ENCODE peak calls at places on chromosomes 4 and X, in seven cellular contexts. One of them, this sample, is unnamed. For H3K27me3, the result is how much of the 10 kb centered on the place peaks cover.

GRCh38 chr4:206054-206453 is 81.8 kb downstream of the ZNF718 start:
- DNase-seq in heart right ventricle: no peak
- DNase-seq in pancreas: no peak
- DNase-seq in GM23248: no peak
- DNase-seq in lung: no peak
- DNase-seq in bronchial epithelial cell: no peak
- DNase-seq in RWPE2: no peak
- DNase-seq in this sample: no peak

GRCh38 chr4:33882246-33882990 is 2361.9 kb downstream of the ARAP2 start:
- DNase-seq in pancreas: no peak
- DNase-seq in heart right ventricle: no peak
- DNase-seq in GM23248: peak
- DNase-seq in lung: no peak
- DNase-seq in bronchial epithelial cell: peak
- DNase-seq in RWPE2: no peak
- DNase-seq in this sample: no peak

GRCh38 chr4:110359076-110359475 is 116.9 kb upstream of the ENPEP start:
- DNase-seq in GM23248: no peak
- DNase-seq in pancreas: no peak
- DNase-seq in heart right ventricle: no peak
- DNase-seq in RWPE2: no peak
- DNase-seq in lung: no peak
- DNase-seq in bronchial epithelial cell: no peak
- DNase-seq in this sample: no peak

GRCh38 chrX:48827654-48827968 is 1.3 kb downstream of the ERAS start:
- DNase-seq in RWPE2: no peak
- DNase-seq in GM23248: no peak
- DNase-seq in lung: no peak
- DNase-seq in heart right ventricle: no peak
- DNase-seq in pancreas: no peak
- DNase-seq in bronchial epithelial cell: no peak
- DNase-seq in this sample: no peak

GRCh38 chrX:120305531-120306145 is 5.6 kb downstream of the TMEM255A start:
- DNase-seq in heart right ventricle: no peak
- DNase-seq in lung: no peak
- DNase-seq in bronchial epithelial cell: no peak
- DNase-seq in pancreas: no peak
- DNase-seq in GM23248: no peak
- DNase-seq in RWPE2: no peak
- DNase-seq in this sample: no peak

GRCh38 chr4:4607336-4608213 is 65.7 kb upstream of the STX18 start:
- DNase-seq in heart right ventricle: no peak
- DNase-seq in pancreas: no peak
- DNase-seq in RWPE2: no peak
- DNase-seq in GM23248: peak
- DNase-seq in lung: no peak
- DNase-seq in bronchial epithelial cell: no peak
- DNase-seq in this sample: peak

GRCh38 chr4:3285558-3286334 is 7.1 kb upstream of the RGS12 start:
- DNase-seq in bronchial epithelial cell: no peak
- DNase-seq in GM23248: peak
- DNase-seq in RWPE2: peak
- DNase-seq in lung: no peak
- DNase-seq in heart right ventricle: no peak
- DNase-seq in pancreas: no peak
- DNase-seq in this sample: peak

GRCh38 chr4:76943129-76943620 is 6.4 kb upstream of the SEPTIN11 start:
- DNase-seq in RWPE2: no peak
- DNase-seq in heart right ventricle: no peak
- DNase-seq in lung: no peak
- DNase-seq in pancreas: no peak
- DNase-seq in GM23248: peak
- DNase-seq in bronchial epithelial cell: peak
- DNase-seq in this sample: no peak

GRCh38 chr4:80263541-80264351 is 2.7 kb upstream of the FGF5 start:
- DNase-seq in RWPE2: no peak
- DNase-seq in bronchial epithelial cell: no peak
- DNase-seq in lung: no peak
- DNase-seq in heart right ventricle: no peak
- DNase-seq in GM23248: no peak
- DNase-seq in pancreas: no peak
- DNase-seq in this sample: peak
- H3K27me3 ChIP-seq in RWPE2: under half
- H3K27me3 ChIP-seq in bronchial epithelial cell: under half
- H3K27me3 ChIP-seq in lung: under half
- H3K27me3 ChIP-seq in heart right ventricle: half or more
- H3K27me3 ChIP-seq in GM23248: under half
- H3K27me3 ChIP-seq in pancreas: under half
- H3K27me3 ChIP-seq in this sample: half or more

GRCh38 chr4:39976945-39977488 is 694 bp downstream of the PDS5A start:
- DNase-seq in lung: peak
- DNase-seq in bronchial epithelial cell: no peak
- DNase-seq in pancreas: peak
- DNase-seq in RWPE2: no peak
- DNase-seq in heart right ventricle: no peak
- DNase-seq in GM23248: peak
- DNase-seq in this sample: peak

GRCh38 chr4:39977489-39978377 is at the start of gene PDS5A:
- DNase-seq in bronchial epithelial cell: peak
- DNase-seq in heart right ventricle: peak
- DNase-seq in GM23248: peak
- DNase-seq in RWPE2: peak
- DNase-seq in pancreas: peak
- DNase-seq in lung: peak
- DNase-seq in this sample: peak

GRCh38 chr4:39978378-39978775 is 666 bp upstream of the PDS5A start:
- DNase-seq in RWPE2: no peak
- DNase-seq in GM23248: no peak
- DNase-seq in pancreas: no peak
- DNase-seq in bronchial epithelial cell: no peak
- DNase-seq in heart right ventricle: no peak
- DNase-seq in lung: no peak
- DNase-seq in this sample: no peak

GRCh38 chr4:39976141-39976944 is 1.4 kb downstream of the PDS5A start:
- DNase-seq in GM23248: peak
- DNase-seq in bronchial epithelial cell: peak
- DNase-seq in RWPE2: peak
- DNase-seq in heart right ventricle: peak
- DNase-seq in pancreas: peak
- DNase-seq in lung: peak
- DNase-seq in this sample: peak

DNA sequence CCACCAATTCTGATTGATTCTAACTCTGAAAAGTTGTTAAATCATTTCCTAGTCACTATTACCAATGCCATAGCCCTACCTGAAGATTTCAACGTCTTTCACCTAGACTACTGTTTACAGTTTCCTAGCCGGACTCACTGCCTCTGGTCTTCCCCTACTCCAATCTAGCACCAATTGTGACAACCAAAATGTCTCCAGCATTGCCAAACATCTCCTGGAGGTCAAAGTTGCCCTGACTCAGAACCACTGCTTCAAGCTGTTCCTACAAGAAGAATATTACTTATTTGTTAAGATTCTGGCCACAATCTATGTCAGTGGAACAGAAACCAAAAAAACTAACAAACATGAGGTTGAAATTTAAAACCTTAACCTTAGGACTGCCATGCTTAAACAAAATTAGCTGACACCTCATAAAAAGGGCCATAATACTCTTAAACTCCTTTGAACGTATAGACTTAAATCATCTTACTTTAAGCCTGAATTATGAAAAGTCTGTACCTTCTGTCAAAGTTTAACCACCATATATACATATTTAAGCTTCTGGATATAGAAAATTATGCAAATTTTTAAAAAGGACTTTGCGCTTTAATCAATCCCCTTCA is 2.1 kb downstream of the PDS5A start:
- DNase-seq in heart right ventricle: no peak
- DNase-seq in pancreas: no peak
- DNase-seq in GM23248: peak
- DNase-seq in lung: no peak
- DNase-seq in bronchial epithelial cell: no peak
- DNase-seq in RWPE2: no peak
- DNase-seq in this sample: no peak
- H3K4me3 ChIP-seq in heart right ventricle: peak
- H3K4me3 ChIP-seq in pancreas: no peak
- H3K4me3 ChIP-seq in GM23248: peak
- H3K4me3 ChIP-seq in lung: no peak
- H3K4me3 ChIP-seq in bronchial epithelial cell: no peak
- H3K4me3 ChIP-seq in RWPE2: peak
- H3K4me3 ChIP-seq in this sample: no peak

GRCh38 chr4:6192245-6192644 is 8.1 kb downstream of the JAKMIP1 start:
- DNase-seq in lung: no peak
- DNase-seq in GM23248: no peak
- DNase-seq in heart right ventricle: no peak
- DNase-seq in RWPE2: no peak
- DNase-seq in bronchial epithelial cell: no peak
- DNase-seq in pancreas: peak
- DNase-seq in this sample: no peak
- H3K27me3 ChIP-seq in lung: under half
- H3K27me3 ChIP-seq in GM23248: under half
- H3K27me3 ChIP-seq in heart right ventricle: under half
- H3K27me3 ChIP-seq in RWPE2: under half
- H3K27me3 ChIP-seq in bronchial epithelial cell: under half
- H3K27me3 ChIP-seq in pancreas: under half
- H3K27me3 ChIP-seq in this sample: under half

GRCh38 chrX:153824348-153824747 is 6.0 kb downstream of the PDZD4 start:
- DNase-seq in heart right ventricle: no peak
- DNase-seq in pancreas: no peak
- DNase-seq in RWPE2: no peak
- DNase-seq in bronchial epithelial cell: no peak
- DNase-seq in GM23248: no peak
- DNase-seq in lung: no peak
- DNase-seq in this sample: peak

GRCh38 chrX:153827016-153827415 is 3.3 kb downstream of the PDZD4 start:
- DNase-seq in RWPE2: no peak
- DNase-seq in lung: no peak
- DNase-seq in bronchial epithelial cell: no peak
- DNase-seq in pancreas: no peak
- DNase-seq in heart right ventricle: no peak
- DNase-seq in GM23248: no peak
- DNase-seq in this sample: no peak

GRCh38 chrX:153828308-153828707 is 2.0 kb downstream of the PDZD4 start:
- DNase-seq in pancreas: no peak
- DNase-seq in RWPE2: no peak
- DNase-seq in heart right ventricle: no peak
- DNase-seq in bronchial epithelial cell: no peak
- DNase-seq in lung: no peak
- DNase-seq in GM23248: no peak
- DNase-seq in this sample: peak

GRCh38 chrX:153827903-153828302 is 2.4 kb downstream of the PDZD4 start:
- DNase-seq in pancreas: no peak
- DNase-seq in bronchial epithelial cell: no peak
- DNase-seq in lung: no peak
- DNase-seq in RWPE2: no peak
- DNase-seq in GM23248: no peak
- DNase-seq in heart right ventricle: no peak
- DNase-seq in this sample: peak

GRCh38 chrX:153825042-153825441 is 5.3 kb downstream of the PDZD4 start:
- DNase-seq in GM23248: no peak
- DNase-seq in bronchial epithelial cell: no peak
- DNase-seq in pancreas: no peak
- DNase-seq in lung: no peak
- DNase-seq in RWPE2: no peak
- DNase-seq in heart right ventricle: no peak
- DNase-seq in this sample: peak
- H3K4me3 ChIP-seq in GM23248: no peak
- H3K4me3 ChIP-seq in bronchial epithelial cell: no peak
- H3K4me3 ChIP-seq in pancreas: no peak
- H3K4me3 ChIP-seq in lung: no peak
- H3K4me3 ChIP-seq in RWPE2: no peak
- H3K4me3 ChIP-seq in heart right ventricle: no peak
- H3K4me3 ChIP-seq in this sample: no peak

GRCh38 chr4:121764702-121765367 is at the start of gene SMIM43:
- DNase-seq in pancreas: peak
- DNase-seq in heart right ventricle: no peak
- DNase-seq in bronchial epithelial cell: no peak
- DNase-seq in GM23248: peak
- DNase-seq in lung: no peak
- DNase-seq in RWPE2: no peak
- DNase-seq in this sample: peak
- H3K27me3 ChIP-seq in pancreas: under half
- H3K27me3 ChIP-seq in heart right ventricle: under half
- H3K27me3 ChIP-seq in bronchial epithelial cell: under half
- H3K27me3 ChIP-seq in GM23248: under half
- H3K27me3 ChIP-seq in lung: under half
- H3K27me3 ChIP-seq in RWPE2: under half
- H3K27me3 ChIP-seq in this sample: half or more

GRCh38 chrX:644304-645023 is 13.9 kb downstream of the SHOX start:
- DNase-seq in lung: no peak
- DNase-seq in bronchial epithelial cell: no peak
- DNase-seq in GM23248: no peak
- DNase-seq in heart right ventricle: no peak
- DNase-seq in RWPE2: no peak
- DNase-seq in pancreas: no peak
- DNase-seq in this sample: peak
- H3K4me3 ChIP-seq in lung: no peak
- H3K4me3 ChIP-seq in bronchial epithelial cell: no peak
- H3K4me3 ChIP-seq in GM23248: no peak
- H3K4me3 ChIP-seq in heart right ventricle: no peak
- H3K4me3 ChIP-seq in RWPE2: no peak
- H3K4me3 ChIP-seq in pancreas: no peak
- H3K4me3 ChIP-seq in this sample: peak

DNA sequence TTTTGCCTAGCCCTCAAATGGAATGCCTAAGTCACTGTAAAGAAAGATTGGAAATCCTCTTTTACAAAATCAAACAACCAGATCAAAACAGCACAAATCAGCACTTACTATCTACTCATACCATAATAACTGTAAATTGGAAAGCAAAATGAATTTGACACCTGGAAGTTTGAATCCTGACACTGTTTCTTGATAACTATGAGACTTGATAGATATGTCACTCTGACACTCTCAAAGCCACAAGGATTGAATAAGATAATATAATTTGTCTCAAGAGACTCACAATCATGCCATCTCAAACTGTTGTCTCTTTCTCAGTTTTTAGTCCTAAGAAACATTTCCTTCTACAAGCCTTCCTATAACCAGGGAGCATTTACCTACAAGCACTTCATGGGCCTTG is 302.6 kb upstream of the DIAPH2 start:
- DNase-seq in GM23248: no peak
- DNase-seq in heart right ventricle: no peak
- DNase-seq in bronchial epithelial cell: no peak
- DNase-seq in lung: no peak
- DNase-seq in RWPE2: no peak
- DNase-seq in pancreas: no peak
- DNase-seq in this sample: no peak
- H3K27me3 ChIP-seq in GM23248: under half
- H3K27me3 ChIP-seq in heart right ventricle: under half
- H3K27me3 ChIP-seq in bronchial epithelial cell: under half
- H3K27me3 ChIP-seq in lung: under half
- H3K27me3 ChIP-seq in RWPE2: under half
- H3K27me3 ChIP-seq in pancreas: under half
- H3K27me3 ChIP-seq in this sample: under half

GRCh38 chr4:127747883-127748282 is 17.7 kb downstream of the SLC25A31 start:
- DNase-seq in bronchial epithelial cell: no peak
- DNase-seq in RWPE2: no peak
- DNase-seq in pancreas: no peak
- DNase-seq in lung: no peak
- DNase-seq in heart right ventricle: no peak
- DNase-seq in GM23248: no peak
- DNase-seq in this sample: no peak

DNA sequence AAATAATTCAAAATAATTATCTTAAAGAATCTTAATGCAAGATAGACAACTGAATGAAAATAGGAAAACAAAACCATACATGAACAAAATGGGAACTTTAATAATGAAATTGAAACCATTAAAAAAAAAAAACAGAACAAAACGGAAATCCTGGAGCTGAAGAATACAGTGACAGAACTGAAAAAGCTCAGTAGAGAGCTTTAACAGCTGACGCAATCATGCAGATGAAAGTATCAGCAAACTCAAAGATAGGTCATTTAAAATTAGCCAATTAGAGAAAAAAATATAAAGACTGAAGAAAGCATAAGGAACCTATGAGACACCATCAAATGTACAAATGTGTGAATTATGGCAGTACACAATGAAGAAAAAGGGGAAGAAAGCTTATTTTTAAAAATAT is 18.8 kb downstream of the SLC25A31 start:
- DNase-seq in RWPE2: no peak
- DNase-seq in lung: no peak
- DNase-seq in heart right ventricle: no peak
- DNase-seq in GM23248: no peak
- DNase-seq in bronchial epithelial cell: no peak
- DNase-seq in pancreas: no peak
- DNase-seq in this sample: no peak
- H3K4me3 ChIP-seq in RWPE2: no peak
- H3K4me3 ChIP-seq in lung: no peak
- H3K4me3 ChIP-seq in heart right ventricle: no peak
- H3K4me3 ChIP-seq in GM23248: no peak
- H3K4me3 ChIP-seq in bronchial epithelial cell: no peak
- H3K4me3 ChIP-seq in pancreas: no peak
- H3K4me3 ChIP-seq in this sample: no peak

This sample was measured in H7.